ENCODE peak calls at places on chromosomes 1 and 21, in four cellular contexts. C is foreskin keratinocyte, S is pancreas, E is fibroblast of lung. M is an unnamed sample. For H3K4me1, the result is how much of the 10 kb centered on the place peaks cover.

GRCh38 chr1:43324810-43325209 is 12.8 kb upstream of the MPL start:
- DNase-seq in C (no peak), S (no peak), E (no peak), M (no peak)

GRCh38 chr1:10920063-10920626 is 92.3 kb upstream of the TARDBP start:
- DNase-seq in C (peak), S (no peak), E (no peak), M (no peak)

GRCh38 chr21:42300045-42300583 is 15.1 kb downstream of the TFF3 start:
- DNase-seq in C (no peak), S (no peak), E (no peak), M (no peak)

GRCh38 chr1:32406629-32407111 is 12.4 kb upstream of the BSDC1 start:
- DNase-seq in C (no peak), S (no peak), E (no peak), M (no peak)

GRCh38 chr1:211369640-211370039 is 43.0 kb downstream of the TRAF5 start:
- DNase-seq in C (no peak), S (no peak), E (no peak), M (no peak)

GRCh38 chr21:43766734-43767497 is 9.2 kb downstream of the CSTB start:
- DNase-seq in C (no peak), S (no peak), E (no peak), M (no peak)

GRCh38 chr1:17139637-17140036 is 20.4 kb upstream of the PADI2 start:
- DNase-seq in C (no peak), S (no peak), E (no peak), M (no peak)

GRCh38 chr21:17610862-17611261 is 1.8 kb downstream of the BTG3 start:
- DNase-seq in C (no peak), S (peak), E (peak), M (no peak)

GRCh38 chr1:214574598-214575411 is 23.4 kb upstream of the PTPN14 start:
- DNase-seq in C (peak), S (no peak), E (peak), M (no peak)

GRCh38 chr1:23528245-23528978 is 2.6 kb downstream of the E2F2 start:
- DNase-seq in C (peak), S (peak), E (peak), M (peak)

GRCh38 chr1:23526329-23527041 is 4.5 kb downstream of the E2F2 start:
- DNase-seq in C (no peak), S (no peak), E (no peak), M (no peak)

GRCh38 chr1:23529146-23530088 is 1.6 kb downstream of the E2F2 start:
- DNase-seq in C (no peak), S (no peak), E (no peak), M (no peak)

GRCh38 chr1:23525558-23526174 is 5.4 kb downstream of the E2F2 start:
- DNase-seq in C (no peak), S (no peak), E (no peak), M (no peak)

DNA sequence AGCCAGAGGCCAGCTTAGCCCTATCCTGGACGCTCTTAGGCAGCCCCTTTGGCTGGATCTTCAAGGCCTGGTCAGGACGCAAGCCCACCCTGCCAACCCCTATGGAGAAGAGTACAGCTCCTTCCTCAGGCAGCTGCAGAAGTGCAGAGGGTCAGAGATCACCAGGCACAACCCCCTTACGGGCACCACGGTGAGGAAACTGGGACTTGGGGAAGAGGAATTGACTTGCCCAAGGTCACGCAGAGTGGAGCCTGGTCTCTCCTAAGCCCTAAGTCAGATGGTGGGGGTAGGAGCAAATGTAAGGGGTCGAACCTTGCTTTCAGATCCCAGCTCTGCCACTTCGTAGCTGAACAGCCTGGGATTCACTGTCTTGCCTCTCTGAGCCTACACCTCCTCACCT is 3.7 kb downstream of the E2F2 start:
- DNase-seq in C (no peak), S (no peak), E (no peak), M (no peak)
- H3K4me1 ChIP-seq in C (under half), S (under half), E (under half), M (half or more)

GRCh38 chr1:110677526-110677925 is 2.8 kb upstream of the KCNA3 start:
- DNase-seq in C (no peak), S (no peak), E (no peak), M (no peak)
- TF ChIP-seq CTCF in C (no peak), S (no peak), E (no peak), M (no peak)

GRCh38 chr1:205441716-205442050 is 14.2 kb downstream of the BLACAT1 start:
- DNase-seq in C (no peak), S (no peak), E (no peak), M (no peak)

GRCh38 chr1:205441318-205441633 is 14.6 kb downstream of the BLACAT1 start:
- DNase-seq in C (no peak), S (no peak), E (no peak), M (no peak)

GRCh38 chr1:205440476-205441317 is 15.1 kb downstream of the BLACAT1 start:
- DNase-seq in C (peak), S (peak), E (peak), M (peak)

GRCh38 chr1:205443585-205444299 is 12.1 kb downstream of the BLACAT1 start:
- DNase-seq in C (no peak), S (no peak), E (no peak), M (no peak)

DNA sequence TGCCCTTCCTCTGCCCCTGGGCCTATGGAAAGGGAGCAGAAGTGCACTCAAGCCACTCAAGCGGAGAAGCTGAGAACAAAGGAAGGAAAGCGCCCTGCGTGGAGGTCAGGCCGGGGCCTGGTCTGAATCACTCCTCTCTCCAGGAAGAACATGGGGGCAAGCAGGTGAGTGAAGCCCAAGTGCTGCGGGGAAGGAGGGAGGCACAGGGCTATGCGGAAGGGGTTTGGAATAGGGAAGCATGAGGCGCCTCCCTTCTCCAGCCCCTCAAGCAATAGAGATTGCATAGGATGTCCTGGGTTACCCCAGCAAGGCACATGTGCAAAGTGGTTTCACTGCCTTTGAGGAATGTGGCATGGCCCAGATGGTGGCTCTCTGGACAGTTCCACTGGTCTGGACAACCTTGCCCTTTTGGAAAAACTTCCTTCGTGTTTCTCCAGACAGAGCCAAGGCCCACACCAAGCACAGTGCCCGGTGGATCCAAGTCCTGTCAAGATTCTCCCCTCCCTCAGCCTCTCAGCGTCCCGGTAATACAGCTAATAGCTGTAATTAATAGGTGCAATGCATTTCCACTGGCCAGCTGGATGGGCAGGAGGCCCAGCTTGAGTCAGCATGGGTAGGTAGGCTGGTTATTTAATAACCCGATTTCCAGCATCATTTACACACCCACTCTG is 13.7 kb downstream of the BLACAT1 start:
- DNase-seq in C (no peak), S (no peak), E (no peak), M (no peak)
- H3K4me1 ChIP-seq in C (under half), S (under half), E (under half), M (under half)

GRCh38 chr1:156284112-156284511 is at the start of gene TMEM79:
- DNase-seq in C (peak), S (no peak), E (no peak), M (no peak)

GRCh38 chr1:156279837-156280236 is 2.8 kb downstream of the SMG5 start:
- DNase-seq in C (no peak), S (no peak), E (no peak), M (no peak)

GRCh38 chr1:156282479-156283222 is at the start of gene SMG5:
- DNase-seq in C (peak), S (peak), E (peak), M (peak)

GRCh38 chr1:156282143-156282478 is 514 bp downstream of the SMG5 start:
- DNase-seq in C (no peak), S (no peak), E (no peak), M (no peak)

GRCh38 chr1:156281281-156282142 is 1.1 kb downstream of the SMG5 start:
- DNase-seq in C (no peak), S (no peak), E (peak), M (no peak)
- TF ChIP-seq CTCF in C (peak), S (no peak), E (no peak), M (no peak)

GRCh38 chr21:36701912-36702621 is 3.2 kb downstream of the SIM2 start:
- DNase-seq in C (no peak), S (no peak), E (no peak), M (no peak)
- H3K4me1 ChIP-seq in C (under half), S (under half), E (under half), M (half or more)

GRCh38 chr1:165444897-165445370 is at the start of gene RXRG:
- DNase-seq in C (no peak), S (peak), E (no peak), M (no peak)
- TF ChIP-seq CTCF in C (no peak), S (no peak), E (no peak), M (no peak)

GRCh38 chr1:36163426-36163825 is 7.5 kb downstream of the MAP7D1 start:
- DNase-seq in C (no peak), S (no peak), E (no peak), M (no peak)

GRCh38 chr1:36160949-36161485 is 5.1 kb downstream of the MAP7D1 start:
- DNase-seq in C (no peak), S (no peak), E (peak), M (peak)

GRCh38 chr1:36164399-36164798 is 8.4 kb downstream of the MAP7D1 start:
- DNase-seq in C (no peak), S (no peak), E (no peak), M (no peak)

GRCh38 chr1:36161656-36162531 is 5.9 kb downstream of the MAP7D1 start:
- DNase-seq in C (peak), S (peak), E (peak), M (peak)

GRCh38 chr1:36162680-36163079 is 6.7 kb downstream of the MAP7D1 start:
- DNase-seq in C (no peak), S (no peak), E (no peak), M (no peak)
- H3K4me1 ChIP-seq in C (under half), S (under half), E (under half), M (half or more)

DNA sequence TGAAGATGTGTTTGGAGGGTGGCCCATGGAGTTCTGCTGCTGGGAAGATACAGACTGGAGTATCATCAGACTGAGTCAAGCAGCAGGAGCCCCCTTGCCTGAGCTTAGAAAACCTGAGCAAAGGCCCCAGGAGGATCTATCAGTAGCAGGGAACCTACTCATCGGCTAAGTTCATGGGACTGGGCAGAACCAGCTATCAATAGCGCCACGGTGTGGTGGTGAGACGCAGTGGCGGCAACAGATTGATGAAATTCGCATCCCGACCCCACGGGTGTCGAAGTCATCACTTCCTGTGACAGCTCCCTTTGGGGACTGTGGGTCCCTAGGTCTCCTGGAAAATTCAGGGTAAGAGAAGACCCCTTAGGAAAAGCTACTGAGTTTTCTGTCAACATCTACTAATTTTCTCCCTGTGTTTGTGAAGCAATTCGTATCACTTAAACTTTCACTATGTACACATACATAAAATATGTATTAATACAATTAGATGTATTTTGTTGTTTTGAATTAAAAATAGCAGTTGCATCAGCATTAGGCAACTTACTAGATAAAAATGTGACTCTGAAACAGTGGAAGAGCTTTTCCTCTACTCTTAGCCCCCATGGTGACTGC is 7.1 kb upstream of the CACNA1S start:
- DNase-seq in C (no peak), S (no peak), E (peak), M (peak)
- TF ChIP-seq CTCF in C (peak), S (peak), E (peak), M (peak)

DNA sequence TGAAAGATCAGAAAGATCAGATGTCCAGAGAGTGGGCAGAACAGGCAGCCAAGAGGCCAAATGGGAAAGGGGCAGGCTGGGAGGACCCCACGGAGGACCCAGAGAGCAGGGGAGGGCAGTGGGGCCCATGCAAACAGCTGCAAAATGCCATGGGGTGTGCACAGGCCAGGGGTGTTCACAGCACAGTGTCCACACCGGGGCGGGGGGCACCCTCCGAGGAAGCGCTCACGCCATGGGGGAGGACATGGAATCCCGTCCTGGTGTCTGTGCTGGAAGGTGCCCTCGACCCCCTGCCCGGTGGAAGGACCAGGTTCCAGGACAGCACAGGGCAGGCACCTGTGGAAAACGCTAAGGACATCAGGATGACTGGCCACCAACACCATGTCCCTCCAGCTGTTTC is 1.5 kb downstream of the INTS11 start:
- DNase-seq in C (no peak), S (no peak), E (no peak), M (no peak)
- H3K4me1 ChIP-seq in C (under half), S (under half), E (under half), M (under half)

GRCh38 chr21:32770514-32771133 is 931 bp downstream of the PAXBP1 start:
- DNase-seq in C (peak), S (no peak), E (no peak), M (no peak)
- TF ChIP-seq CTCF in C (no peak), S (no peak), E (no peak), M (no peak)